ENCODE peak calls at places on chromosomes 13 and 19, in six cellular contexts. B is fibroblast of the aortic adventitia; M is stimulated activated CD4-positive, alpha-beta T cell treated with anti-CD3 and anti-CD28 coated beads, Interleukin-12 subunit alpha, Interleukin-12 subunit beta, amount 100 ng/mL, for 4 hours; Y is sciatic nerve; X is GM03348; V is thoracic aorta. A is an unnamed sample.

GRCh38 chr13:36819811-36820140 is 754 bp downstream of the RFXAP start:
- DNase-seq in M (peak; percentile 13), B (peak; percentile 28), V (no peak), Y (no peak), X (peak; percentile 30), A (peak; percentile 26)

GRCh38 chr13:112752711-112753541 is 63.1 kb downstream of the ATP11A start:
- DNase-seq in M (no peak), Y (no peak), B (no peak), V (no peak), X (no peak), A (no peak)

GRCh38 chr13:78137404-78138142 is 218.9 kb upstream of the EDNRB start:
- DNase-seq in X (peak; percentile 74), Y (no peak), V (no peak), M (no peak), B (peak; percentile 80), A (peak; percentile 70)

GRCh38 chr19:35155981-35156672 is 1.6 kb downstream of the FXYD5 start:
- DNase-seq in V (no peak), X (no peak), B (no peak), Y (no peak), M (no peak), A (no peak)

GRCh38 chr13:111115051-111115840 is at the start of gene ARHGEF7:
- DNase-seq in X (peak; percentile 61), M (no peak), B (no peak), V (no peak), Y (no peak), A (no peak)

GRCh38 chr13:112744306-112745021 is 54.6 kb downstream of the ATP11A start:
- DNase-seq in M (no peak), Y (no peak), B (peak; percentile 52), X (peak; percentile 41), V (no peak), A (peak; percentile 49)

GRCh38 chr19:10069046-10069445 is 17.1 kb upstream of the SHFL start:
- DNase-seq in B (no peak), Y (no peak), X (no peak), M (no peak), V (no peak), A (no peak)

GRCh38 chr19:50333737-50334617 is 4.8 kb upstream of the KCNC3 start:
- DNase-seq in M (peak; percentile 84), B (no peak), Y (peak; percentile 85), V (no peak), X (peak; percentile 98), A (no peak)

GRCh38 chr13:21022694-21023325 is 38.6 kb downstream of the LATS2 start:
- DNase-seq in X (no peak), B (no peak), Y (no peak), M (no peak), V (no peak), A (no peak)

GRCh38 chr19:18006895-18007604 is 920 bp upstream of the ARRDC2 start:
- DNase-seq in B (peak; percentile 71), Y (peak; percentile 92), X (peak; percentile 91), V (no peak), M (peak; percentile 78), A (peak; percentile 57)

GRCh38 chr19:14370169-14370998 is 10.9 kb upstream of the ADGRE5 start:
- DNase-seq in X (no peak), Y (no peak), V (no peak), M (peak; percentile 51), B (no peak), A (no peak)

GRCh38 chr13:37306778-37307544 is 201.5 kb upstream of the CSNK1A1L start:
- DNase-seq in V (no peak), X (peak; percentile 86), Y (no peak), M (no peak), B (peak; percentile 93), A (peak; percentile 95)

GRCh38 chr13:72960541-72960940 is 98.3 kb upstream of the KLF5 start:
- DNase-seq in Y (no peak), X (no peak), B (no peak), V (no peak), M (no peak), A (no peak)

GRCh38 chr13:99765869-99766268 is 205.7 kb downstream of the ZIC5 start:
- DNase-seq in Y (no peak), B (no peak), M (no peak), V (no peak), X (no peak), A (no peak)

GRCh38 chr13:46559272-46559805 is 6.4 kb downstream of the LRCH1 start:
- DNase-seq in X (no peak), Y (no peak), M (no peak), B (peak; percentile 36), V (no peak), A (peak; percentile 9)

GRCh38 chr19:20038358-20039202 is 725 bp downstream of the ZNF682 start:
- DNase-seq in M (no peak), Y (no peak), X (peak; percentile 11), V (no peak), B (peak; percentile 9), A (peak; percentile 6)

GRCh38 chr13:36431204-36432105 is 840 bp upstream of the CCNA1 start:
- DNase-seq in V (no peak), Y (no peak), B (no peak), X (no peak), M (no peak), A (no peak)

A was measured in AG10803.